ENCODE peak calls at places on chromosomes 3 and 15, in five cellular contexts. E, Q, I, A and G are unnamed samples.

GRCh38 chr3:196122021-196122687 is 40.3 kb upstream of the TFRC start:
- DNase-seq in E (no peak), I (no peak), Q (peak), A (no peak), G (peak)

GRCh38 chr3:138975366-138975765 is 28.3 kb downstream of the FOXL2NB start:
- DNase-seq in Q (no peak), A (no peak), I (no peak), E (no peak), G (no peak)

GRCh38 chr3:108953700-108954099 is at the start of gene GUCA1C:
- DNase-seq in Q (no peak), A (no peak), E (no peak), I (no peak), G (no peak)

GRCh38 chr3:183275418-183275817 is 22.4 kb downstream of the B3GNT5 start:
- DNase-seq in E (no peak), I (no peak), Q (peak), A (no peak), G (no peak)

GRCh38 chr3:46607603-46608028 is 4.7 kb upstream of the FAM240A start:
- DNase-seq in Q (no peak), I (no peak), E (peak), A (peak), G (peak)

GRCh38 chr15:33098082-33099058 is 96.1 kb downstream of the FMN1 start:
- DNase-seq in I (no peak), A (peak), E (peak), Q (peak), G (peak)

GRCh38 chr3:134938024-134938525 is 143.0 kb downstream of the EPHB1 start:
- DNase-seq in A (no peak), Q (no peak), I (no peak), E (peak), G (no peak)

GRCh38 chr3:173793963-173794362 is 396.4 kb downstream of the NLGN1 start:
- DNase-seq in I (no peak), Q (no peak), E (peak), A (no peak), G (peak)

GRCh38 chr3:194505791-194506415 is 19.1 kb upstream of the ATP13A3 start:
- DNase-seq in Q (no peak), A (no peak), E (no peak), I (no peak), G (no peak)

GRCh38 chr3:136984837-136985236 is 27.1 kb downstream of the IL20RB start:
- DNase-seq in I (no peak), A (peak), Q (peak), E (peak), G (no peak)

GRCh38 chr3:129271674-129272073 is 7.0 kb upstream of the HMCES start:
- DNase-seq in Q (no peak), A (no peak), I (no peak), E (no peak), G (no peak)

GRCh38 chr15:94844533-94845390 is 613.4 kb downstream of the MCTP2 start:
- DNase-seq in E (peak), Q (no peak), I (peak), A (peak), G (peak)

GRCh38 chr15:51262468-51262867 is 75.9 kb downstream of the CYP19A1 start:
- DNase-seq in I (no peak), Q (no peak), E (no peak), A (no peak), G (no peak)

GRCh38 chr3:11587766-11588165 is 55.9 kb downstream of the VGLL4 start:
- DNase-seq in Q (no peak), I (no peak), E (no peak), A (no peak), G (no peak)

GRCh38 chr3:100023150-100023549 is 91.2 kb downstream of the FILIP1L start:
- DNase-seq in Q (peak), A (no peak), I (no peak), E (no peak), G (no peak)

GRCh38 chr15:43329222-43329959 is 982 bp downstream of the LCMT2 start:
- DNase-seq in Q (peak), I (peak), E (peak), A (no peak), G (peak)

GRCh38 chr3:132218817-132219390 is 98.3 kb upstream of the ACP3 start:
- DNase-seq in E (no peak), I (no peak), Q (no peak), A (no peak), G (no peak)

GRCh38 chr3:14273886-14274517 is 95.4 kb downstream of the LSM3 start:
- DNase-seq in Q (peak), I (no peak), E (peak), A (peak), G (peak)

GRCh38 chr3:188972313-188972712 is 199.5 kb upstream of the TPRG1 start:
- DNase-seq in A (no peak), E (no peak), Q (no peak), I (no peak), G (no peak)

GRCh38 chr15:68364028-68364659 is 67.8 kb downstream of the ITGA11 start:
- DNase-seq in E (no peak), I (no peak), A (peak), Q (peak), G (no peak)

GRCh38 chr3:38000242-38000916 is 9.8 kb downstream of the VILL start:
- DNase-seq in A (no peak), I (no peak), Q (no peak), E (no peak), G (no peak)

GRCh38 chr3:157247391-157247790 is 87.4 kb upstream of the CCNL1 start:
- DNase-seq in Q (no peak), A (no peak), I (no peak), E (no peak), G (no peak)

GRCh38 chr3:71201939-71202338 is 381.6 kb downstream of the FOXP1 start:
- DNase-seq in Q (peak), E (peak), A (no peak), I (no peak), G (no peak)

GRCh38 chr3:151216641-151217040 is 13.6 kb upstream of the GPR171 start:
- DNase-seq in Q (peak), I (no peak), E (no peak), A (peak), G (no peak)

GRCh38 chr3:151075869-151076573 is 9.4 kb upstream of the MED12L start:
- DNase-seq in I (no peak), Q (no peak), A (no peak), E (no peak), G (no peak)

GRCh38 chr3:115517457-115518050 is 105.8 kb upstream of the GAP43 start:
- DNase-seq in I (no peak), A (peak), E (no peak), Q (peak), G (no peak)

GRCh38 chr3:114128231-114128630 is 50.6 kb downstream of the DRD3 start:
- DNase-seq in I (no peak), Q (peak), E (no peak), A (peak), G (peak)

GRCh38 chr15:59199775-59200465 is 6.7 kb upstream of the LDHAL6B start:
- DNase-seq in Q (peak), I (no peak), E (no peak), A (peak), G (peak)

GRCh38 chr15:67685008-67685599 is 140.2 kb upstream of the SKOR1 start:
- DNase-seq in I (peak), A (peak), Q (peak), E (peak), G (peak)

GRCh38 chr3:33678073-33678472 is 40.0 kb downstream of the CLASP2 start:
- DNase-seq in E (no peak), A (no peak), Q (no peak), I (no peak), G (no peak)

GRCh38 chr15:75237316-75237982 is 20.7 kb upstream of the GOLGA6C start:
- DNase-seq in A (no peak), Q (no peak), E (no peak), I (no peak), G (no peak)

GRCh38 chr3:188294823-188295487 is 141.0 kb downstream of the LPP start:
- DNase-seq in A (peak), E (peak), Q (peak), I (no peak), G (peak)

GRCh38 chr3:135627057-135627456 is 338.5 kb upstream of the PPP2R3A start:
- DNase-seq in A (no peak), I (no peak), E (no peak), Q (no peak), G (no peak)

GRCh38 chr15:78195735-78196201 is 38.6 kb downstream of the ACSBG1 start:
- DNase-seq in A (no peak), Q (no peak), I (no peak), E (peak), G (peak)

GRCh38 chr3:194387276-194387675 is 11.8 kb downstream of the GP5 start:
- DNase-seq in A (no peak), Q (no peak), I (no peak), E (no peak), G (no peak)

GRCh38 chr3:112531358-112531781 is 30.4 kb downstream of the ATG3 start:
- DNase-seq in Q (peak), A (peak), I (peak), E (peak), G (no peak)

GRCh38 chr3:25405335-25405734 is 22.7 kb upstream of the RARB start:
- DNase-seq in I (no peak), A (no peak), Q (no peak), E (no peak), G (no peak)

GRCh38 chr3:49357466-49358216 is 512 bp downstream of the GPX1 start:
- DNase-seq in E (peak), Q (peak), I (peak), A (peak), G (peak)

GRCh38 chr15:52480990-52481389 is 47.7 kb downstream of the MYO5A start:
- DNase-seq in I (no peak), E (no peak), A (no peak), Q (no peak), G (no peak)

GRCh38 chr3:51706788-51707731 is at the start of gene GRM2:
- DNase-seq in A (peak), E (peak), Q (peak), I (peak), G (peak)

GRCh38 chr3:101936419-101937331 is 87.4 kb downstream of the NFKBIZ start:
- DNase-seq in I (no peak), A (peak), Q (peak), E (no peak), G (no peak)
- H3K27ac ChIP-seq in I (no peak), A (peak), Q (peak), E (no peak), G (no peak)

GRCh38 chr3:58102976-58103447 is 94.8 kb downstream of the FLNB start:
- DNase-seq in I (no peak), A (no peak), Q (no peak), E (no peak), G (peak)
- H4K8ac ChIP-seq in I (no peak), A (no peak), Q (no peak), E (peak), G (no peak)

GRCh38 chr3:29319262-29319661 is 38.4 kb downstream of the RBMS3 start:
- DNase-seq in Q (no peak), E (no peak), A (no peak), I (no peak), G (no peak)

GRCh38 chr3:29319798-29320197 is 38.9 kb downstream of the RBMS3 start:
- DNase-seq in A (no peak), I (no peak), Q (no peak), E (no peak), G (no peak)

GRCh38 chr3:29318251-29318650 is 37.4 kb downstream of the RBMS3 start:
- DNase-seq in I (no peak), E (no peak), A (no peak), Q (no peak), G (no peak)

GRCh38 chr3:29324180-29324651 is 43.3 kb downstream of the RBMS3 start:
- DNase-seq in Q (peak), E (no peak), I (no peak), A (peak), G (peak)

DNA sequence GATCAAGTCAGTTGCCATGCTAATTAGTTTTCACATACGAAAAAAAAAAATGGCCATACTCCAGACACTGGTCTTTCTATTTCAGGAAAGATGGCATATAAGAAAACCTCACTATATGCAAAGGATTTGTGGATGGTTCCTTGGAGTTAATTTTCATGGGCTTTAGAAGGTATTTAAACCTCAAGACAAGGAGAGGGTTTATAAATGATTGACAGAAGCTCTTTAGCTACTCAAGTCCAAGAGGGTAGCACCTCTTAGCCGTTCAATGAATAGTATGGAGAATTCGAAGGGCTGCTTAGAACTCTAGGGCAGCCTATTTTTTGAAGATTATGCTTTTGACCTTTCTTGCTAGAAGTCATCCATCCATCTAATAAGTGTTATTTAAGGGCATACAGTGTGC is 41.7 kb downstream of the RBMS3 start:
- DNase-seq in Q (no peak), I (no peak), A (no peak), E (no peak), G (no peak)
- H3K23ac ChIP-seq in Q (peak), I (no peak), A (no peak), E (no peak), G (no peak)

GRCh38 chr3:2154596-2154995 is 55.9 kb downstream of the CNTN4 start:
- DNase-seq in A (peak), I (no peak), E (no peak), Q (no peak), G (no peak)

GRCh38 chr3:2158828-2159227 is 60.2 kb downstream of the CNTN4 start:
- DNase-seq in A (no peak), I (no peak), Q (no peak), E (no peak), G (no peak)

GRCh38 chr3:2150576-2150975 is 51.9 kb downstream of the CNTN4 start:
- DNase-seq in Q (no peak), I (no peak), E (no peak), A (peak), G (no peak)

GRCh38 chr3:2153047-2153446 is 54.4 kb downstream of the CNTN4 start:
- DNase-seq in E (no peak), Q (no peak), I (no peak), A (peak), G (no peak)

GRCh38 chr3:2156244-2156847 is 57.7 kb downstream of the CNTN4 start:
- DNase-seq in I (peak), E (peak), Q (no peak), A (peak), G (peak)
- H3K27ac ChIP-seq in I (no peak), E (no peak), Q (no peak), A (no peak), G (no peak)

DNA sequence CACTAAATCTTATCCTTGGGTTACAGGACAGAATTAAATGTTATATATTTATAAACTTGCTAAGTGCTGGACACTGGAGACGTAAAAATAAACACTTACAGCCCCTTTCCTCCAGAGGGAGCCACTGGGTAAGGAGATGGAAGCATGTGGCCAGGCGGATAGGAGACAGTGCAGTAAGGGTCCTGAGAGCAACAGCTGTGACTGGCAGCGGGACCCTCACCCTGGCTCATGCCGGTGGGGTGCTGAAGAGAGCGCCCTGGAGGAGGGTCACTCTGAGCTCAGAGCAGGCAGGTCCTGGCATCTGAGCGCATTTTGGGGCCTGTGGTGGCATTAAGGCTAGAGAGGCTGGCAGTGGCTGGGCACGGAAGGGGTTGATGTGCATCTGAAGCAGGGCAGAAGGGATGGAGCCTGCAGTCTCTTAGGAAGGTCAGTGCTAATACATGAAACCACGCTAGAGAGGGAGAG is 16.0 kb downstream of the SEC61A1 start:
- DNase-seq in Q (peak), A (peak), E (peak), I (peak), G (peak)
- H4K8ac ChIP-seq in Q (no peak), A (no peak), E (no peak), I (no peak), G (no peak)

GRCh38 chr3:60803812-60804211 is 447.4 kb downstream of the FHIT start:
- DNase-seq in A (no peak), E (no peak), I (no peak), Q (no peak), G (no peak)

GRCh38 chr3:60798456-60798855 is 452.8 kb downstream of the FHIT start:
- DNase-seq in E (no peak), I (no peak), Q (no peak), A (no peak), G (no peak)

GRCh38 chr3:60803156-60803555 is 448.1 kb downstream of the FHIT start:
- DNase-seq in Q (no peak), I (no peak), A (no peak), E (no peak), G (no peak)
- H3K23ac ChIP-seq in Q (no peak), I (no peak), A (no peak), E (no peak), G (no peak)

GRCh38 chr15:99928429-99928981 is 195.3 kb upstream of the LYSMD4 start:
- DNase-seq in A (peak), Q (peak), I (peak), E (peak), G (peak)
- H3K27ac ChIP-seq in A (no peak), Q (no peak), I (no peak), E (no peak), G (no peak)

DNA sequence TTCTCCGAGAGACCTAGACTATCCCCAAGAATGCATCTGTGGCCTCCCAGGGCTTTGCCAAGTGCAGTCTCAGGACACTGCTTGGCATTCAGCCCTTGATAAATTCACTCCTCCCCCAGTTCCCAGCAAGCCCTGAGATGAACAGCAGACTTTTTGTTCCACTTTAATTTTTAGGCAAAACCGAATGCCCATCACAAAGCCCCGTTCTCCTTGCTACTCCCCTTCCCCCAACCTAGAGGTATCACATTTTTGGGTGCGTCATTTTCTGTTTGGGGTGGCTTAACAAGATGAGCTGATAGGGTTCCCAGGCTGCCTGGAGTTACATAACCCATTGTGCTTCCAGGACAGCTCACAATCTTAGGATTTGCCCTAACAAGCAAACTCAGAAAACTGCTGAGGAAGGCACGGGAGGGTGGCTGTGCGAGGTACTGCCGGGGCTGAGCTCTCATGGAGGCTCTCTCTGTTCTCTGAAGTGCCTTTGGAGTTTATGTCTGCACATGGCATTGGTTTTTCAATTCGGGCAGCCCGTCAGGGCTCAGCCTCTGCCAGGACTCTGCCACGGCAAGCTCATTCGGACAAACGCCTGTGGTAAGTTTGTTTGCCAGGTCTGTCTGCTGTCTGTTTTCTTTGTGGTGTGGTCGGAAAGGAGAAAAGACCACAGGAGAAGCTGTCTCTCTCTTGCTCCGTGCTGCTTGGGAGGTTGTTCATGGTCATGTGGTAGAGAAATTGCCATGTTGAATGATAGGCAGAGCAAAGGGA is at the start of gene TRAK1:
- DNase-seq in E (no peak), Q (no peak), A (no peak), I (no peak), G (no peak)
- H4K8ac ChIP-seq in E (no peak), Q (no peak), A (no peak), I (peak), G (no peak)

GRCh38 chr3:8730641-8731040 is 3.0 kb upstream of the CAV3 start:
- DNase-seq in E (no peak), Q (peak), A (no peak), I (no peak), G (no peak)
- H3K23ac ChIP-seq in E (no peak), Q (no peak), A (no peak), I (no peak), G (no peak)

GRCh38 chr3:197465197-197465995 is 90.4 kb downstream of the BDH1 start:
- DNase-seq in A (peak), I (no peak), Q (no peak), E (peak), G (no peak)

GRCh38 chr3:197464794-197465193 is 91.0 kb downstream of the BDH1 start:
- DNase-seq in E (peak), I (no peak), Q (no peak), A (no peak), G (no peak)

GRCh38 chr3:197460639-197461038 is 95.1 kb downstream of the BDH1 start:
- DNase-seq in Q (no peak), E (no peak), A (no peak), I (no peak), G (no peak)

GRCh38 chr3:197462808-197463207 is 93.0 kb downstream of the BDH1 start:
- DNase-seq in Q (no peak), A (no peak), I (no peak), E (no peak), G (peak)

GRCh38 chr3:197463279-197463678 is 92.5 kb downstream of the BDH1 start:
- DNase-seq in E (no peak), A (no peak), I (no peak), Q (peak), G (peak)
- H3K27ac ChIP-seq in E (no peak), A (peak), I (no peak), Q (no peak), G (no peak)